ENCODE peak calls at places on chromosomes 3 and 15, in eight cellular contexts. M is ovary, V is stomach, Z is A549, U is H1, C is suprapubic skin, D is SK-N-SH, P is tibial nerve. A is an unnamed sample.
A peak's percentile ranks its signal among the peaks of the same experiment; 100 is the strongest.

GRCh38 chr3:177333535-177334495 is 136.5 kb upstream of the TBL1XR1 start:
- DNase-seq in D (no peak), M (peak; percentile 28), P (peak; percentile 18), V (no peak), C (peak; percentile 73), U (no peak), Z (no peak), A (no peak)

GRCh38 chr3:54743755-54744154 is 184.1 kb downstream of the LRTM1 start:
- DNase-seq in V (no peak), Z (no peak), M (no peak), D (no peak), P (no peak), C (no peak), U (no peak), A (no peak)

GRCh38 chr3:150254199-150254786 is 153.8 kb upstream of the TSC22D2 start:
- DNase-seq in M (no peak), P (no peak), V (no peak), Z (no peak), D (no peak), C (no peak), U (no peak), A (no peak)

GRCh38 chr3:72896996-72897757 is 9.3 kb downstream of the GXYLT2 start:
- DNase-seq in C (no peak), Z (no peak), U (no peak), D (peak; percentile 41), P (no peak), V (no peak), M (no peak), A (no peak)

GRCh38 chr3:62873672-62874397 is 1.4 kb downstream of the CADPS start:
- DNase-seq in D (peak; percentile 81), U (peak; percentile 90), M (peak; percentile 15), C (no peak), Z (peak; percentile 10), P (no peak), V (no peak), A (peak; percentile 59)

GRCh38 chr3:139634236-139634635 is 43.5 kb downstream of the NMNAT3 start:
- DNase-seq in M (no peak), Z (no peak), D (no peak), U (no peak), C (no peak), V (no peak), P (no peak), A (no peak)

GRCh38 chr15:43278869-43279268 is 12.1 kb upstream of the TGM5 start:
- DNase-seq in V (no peak), Z (no peak), D (no peak), U (no peak), C (no peak), P (no peak), M (no peak), A (no peak)

GRCh38 chr15:68537506-68537905 is 41.3 kb upstream of the CORO2B start:
- DNase-seq in P (no peak), M (peak; percentile 24), Z (no peak), U (no peak), D (no peak), C (no peak), V (no peak), A (no peak)

GRCh38 chr3:46280105-46280797 is 38.0 kb downstream of the CCR3 start:
- DNase-seq in U (no peak), Z (no peak), P (no peak), D (no peak), C (no peak), V (no peak), M (no peak), A (no peak)

GRCh38 chr3:158936530-158937113 is 134.8 kb downstream of the MFSD1 start:
- DNase-seq in D (no peak), P (no peak), Z (no peak), M (no peak), C (no peak), U (no peak), V (no peak), A (no peak)

GRCh38 chr15:81296673-81297072 is 27.3 kb downstream of the STARD5 start:
- DNase-seq in M (no peak), U (no peak), V (peak; percentile 61), P (no peak), D (no peak), C (peak; percentile 58), Z (no peak), A (peak; percentile 78)

GRCh38 chr15:70100495-70101331 is 3.0 kb upstream of the TLE3 start:
- DNase-seq in U (no peak), M (peak; percentile 79), Z (peak; percentile 58), C (peak; percentile 76), P (no peak), D (peak; percentile 63), V (peak; percentile 63), A (peak; percentile 71)

DNA sequence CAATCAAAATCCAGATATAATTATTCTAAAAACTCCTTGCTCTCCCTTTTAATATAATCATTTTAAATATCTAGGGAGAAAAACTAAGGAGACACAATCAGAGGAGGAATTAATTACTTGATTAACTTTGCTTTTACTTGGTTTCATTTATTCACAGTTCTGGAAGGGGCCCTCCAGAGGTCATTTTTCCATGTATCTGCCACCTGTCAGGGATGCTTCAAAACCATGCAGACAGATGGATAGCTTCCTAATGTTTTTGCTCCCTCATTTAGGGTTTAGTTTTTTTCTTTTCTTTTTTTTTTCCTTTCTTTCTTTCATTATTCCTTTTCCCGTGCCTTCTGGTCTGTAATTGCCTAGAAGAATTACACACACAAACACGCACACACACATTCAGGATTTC is 438.1 kb upstream of the ARPP21 start:
- DNase-seq in C (no peak), U (no peak), Z (no peak), M (no peak), V (no peak), D (no peak), P (no peak), A (no peak)
- TF ChIP-seq EP300 in C (no peak), U (no peak), Z (no peak), M (no peak), V (no peak), D (no peak), P (no peak), A (no peak)

DNA sequence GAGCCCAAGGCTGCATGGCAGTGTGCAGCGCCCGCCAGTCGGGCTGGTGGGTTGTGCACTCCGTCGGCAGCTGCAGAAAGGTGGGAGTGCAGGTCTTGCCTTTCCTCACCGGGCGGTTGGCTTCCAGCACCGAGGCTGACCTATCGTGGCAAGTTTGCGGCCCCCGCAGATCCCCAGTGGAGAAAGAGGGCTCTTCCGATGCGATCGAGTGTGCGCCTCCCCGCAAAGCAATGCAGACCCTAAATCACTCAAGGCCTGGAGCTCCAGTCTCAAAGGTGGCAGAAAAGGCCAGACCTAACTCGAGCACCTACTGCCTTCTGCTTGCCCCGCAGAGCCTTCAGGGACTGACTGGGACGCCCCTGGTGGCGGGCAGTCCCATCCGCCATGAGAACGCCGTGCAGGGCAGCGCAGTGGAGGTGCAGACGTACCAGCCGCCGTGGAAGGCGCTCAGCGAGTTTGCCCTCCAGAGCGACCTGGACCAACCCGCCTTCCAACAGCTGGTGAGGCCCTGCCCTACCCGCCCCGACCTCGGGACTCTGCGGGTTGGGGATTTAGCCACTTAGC is 4.3 kb downstream of the ISL2 start:
- DNase-seq in P (no peak), U (peak; percentile 78), M (no peak), V (no peak), C (no peak), Z (no peak), D (no peak), A (peak; percentile 62)
- H3K4me1 ChIP-seq in P (peaks cover 78% of the 10 kb centered on the region), U (peaks cover 31% of the 10 kb centered on the region), M (peaks cover 17% of the 10 kb centered on the region), V (peaks cover 80% of the 10 kb centered on the region), C (peaks cover 78% of the 10 kb centered on the region), Z (peaks cover 11% of the 10 kb centered on the region), D (peaks cover 19% of the 10 kb centered on the region), A (peaks cover 69% of the 10 kb centered on the region)

DNA sequence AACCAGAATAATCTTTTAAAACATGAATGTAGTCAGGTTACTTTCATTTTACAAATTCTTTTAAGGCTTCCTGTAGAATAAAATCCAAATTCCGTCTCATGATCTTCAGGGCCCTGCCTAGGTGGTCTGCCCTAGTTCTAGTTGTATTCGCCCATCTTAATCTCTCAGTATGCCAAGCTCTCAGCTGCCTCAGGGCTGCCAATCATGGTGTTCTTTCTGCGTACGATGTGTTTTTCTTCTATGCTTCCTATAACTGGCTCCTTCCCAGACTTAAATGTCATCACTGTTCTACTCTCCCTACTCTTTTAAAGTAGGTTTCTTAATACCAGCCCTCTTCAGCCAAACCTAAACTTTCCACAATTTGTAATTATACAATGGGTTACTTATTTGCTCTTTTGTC is 107.4 kb downstream of the GREM1 start:
- DNase-seq in P (no peak), Z (no peak), U (no peak), D (no peak), M (no peak), C (no peak), V (no peak), A (no peak)
- H3K4me3 ChIP-seq in P (no peak overlapping the region), Z (no peak overlapping the region), U (no peak overlapping the region), D (peak overlapping the region; percentile 6), M (no peak overlapping the region), C (no peak overlapping the region), V (no peak overlapping the region), A (no peak overlapping the region)

DNA sequence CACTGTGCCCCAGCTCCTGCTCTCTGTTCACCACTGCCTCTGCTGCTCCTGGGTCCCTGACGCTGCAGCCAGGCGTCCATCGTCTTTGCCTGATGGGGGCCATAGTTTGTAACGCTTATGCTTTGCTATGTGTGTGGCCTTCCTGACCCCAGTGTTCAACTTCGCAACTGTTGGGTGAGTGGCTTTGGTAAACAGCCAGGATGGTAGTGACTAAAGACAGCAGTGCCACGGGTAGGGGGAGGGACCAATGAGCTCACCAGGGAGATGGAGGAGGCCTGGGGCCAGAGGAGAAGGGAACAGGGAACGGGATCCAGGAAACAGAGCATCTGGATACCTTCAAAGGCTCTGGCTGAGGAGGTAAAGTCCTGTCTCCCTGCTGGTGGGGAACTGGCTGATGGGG is 75.9 kb upstream of the ALDH1L1 start:
- DNase-seq in D (no peak), P (no peak), M (no peak), Z (no peak), C (no peak), U (no peak), V (no peak), A (no peak)
- TF ChIP-seq EP300 in D (no peak), P (no peak), M (no peak), Z (no peak), C (no peak), U (no peak), V (no peak), A (no peak)

A was measured in transverse colon.